ENCODE peak calls at places on chromosomes 16 and 17, in four cellular contexts. One of them, this sample, is unnamed.

GRCh38 chr17:17783825-17784598 is 52.8 kb downstream of the SREBF1 start:
- DNase-seq in choroid plexus epithelial cell: peak; percentile 72
- DNase-seq in cardiac fibroblast: peak; percentile 38
- DNase-seq in NCI-H460: no peak
- DNase-seq in this sample: no peak

GRCh38 chr17:28117304-28117703 is 74.8 kb downstream of the NLK start:
- DNase-seq in choroid plexus epithelial cell: no peak
- DNase-seq in cardiac fibroblast: no peak
- DNase-seq in NCI-H460: no peak
- DNase-seq in this sample: no peak

GRCh38 chr17:28384281-28385036 is 13.0 kb downstream of the SARM1 start:
- DNase-seq in choroid plexus epithelial cell: no peak
- DNase-seq in cardiac fibroblast: no peak
- DNase-seq in NCI-H460: no peak
- DNase-seq in this sample: no peak

GRCh38 chr17:6110592-6110991 is 40.4 kb downstream of the WSCD1 start:
- DNase-seq in choroid plexus epithelial cell: no peak
- DNase-seq in cardiac fibroblast: no peak
- DNase-seq in NCI-H460: no peak
- DNase-seq in this sample: no peak

GRCh38 chr17:1109606-1110523 is 69.9 kb downstream of the ABR start:
- DNase-seq in choroid plexus epithelial cell: peak; percentile 18
- DNase-seq in cardiac fibroblast: no peak
- DNase-seq in NCI-H460: no peak
- DNase-seq in this sample: no peak

GRCh38 chr16:31081428-31082351 is 7.1 kb downstream of the PRSS53 start:
- DNase-seq in choroid plexus epithelial cell: no peak
- DNase-seq in cardiac fibroblast: no peak
- DNase-seq in NCI-H460: no peak
- DNase-seq in this sample: no peak

GRCh38 chr17:78905111-78905510 is 2.1 kb upstream of the CEP295NL start:
- DNase-seq in choroid plexus epithelial cell: no peak
- DNase-seq in cardiac fibroblast: no peak
- DNase-seq in NCI-H460: no peak
- DNase-seq in this sample: no peak

GRCh38 chr17:21676281-21677111 is 15.8 kb upstream of the KCNJ18 start:
- DNase-seq in choroid plexus epithelial cell: no peak
- DNase-seq in cardiac fibroblast: no peak
- DNase-seq in NCI-H460: no peak
- DNase-seq in this sample: no peak

GRCh38 chr17:6654816-6655731 is 3.5 kb downstream of the C17orf100 start:
- DNase-seq in choroid plexus epithelial cell: no peak
- DNase-seq in cardiac fibroblast: no peak
- DNase-seq in NCI-H460: no peak
- DNase-seq in this sample: no peak

GRCh38 chr16:29992371-29992967 is 2.9 kb downstream of the HIRIP3 start:
- DNase-seq in choroid plexus epithelial cell: peak; percentile 93
- DNase-seq in cardiac fibroblast: no peak
- DNase-seq in NCI-H460: no peak
- DNase-seq in this sample: no peak

GRCh38 chr16:83675136-83675535 is 132.6 kb upstream of the HSBP1 start:
- DNase-seq in choroid plexus epithelial cell: peak; percentile 8
- DNase-seq in cardiac fibroblast: no peak
- DNase-seq in NCI-H460: no peak
- DNase-seq in this sample: no peak

GRCh38 chr16:65524231-65524630 is 402.4 kb upstream of the CDH11 start:
- DNase-seq in choroid plexus epithelial cell: no peak
- DNase-seq in cardiac fibroblast: no peak
- DNase-seq in NCI-H460: no peak
- DNase-seq in this sample: no peak

GRCh38 chr17:78391051-78391431 is 12.6 kb downstream of the PGS1 start:
- DNase-seq in choroid plexus epithelial cell: no peak
- DNase-seq in cardiac fibroblast: no peak
- DNase-seq in NCI-H460: no peak
- DNase-seq in this sample: no peak

GRCh38 chr17:81676906-81677305 is 6.7 kb downstream of the ARL16 start:
- DNase-seq in choroid plexus epithelial cell: no peak
- DNase-seq in cardiac fibroblast: no peak
- DNase-seq in NCI-H460: no peak
- DNase-seq in this sample: no peak

GRCh38 chr17:45889579-45889978 is 4.8 kb upstream of the MAPT start:
- DNase-seq in choroid plexus epithelial cell: no peak
- DNase-seq in cardiac fibroblast: no peak
- DNase-seq in NCI-H460: no peak
- DNase-seq in this sample: no peak

GRCh38 chr16:4947722-4948503 is 10.2 kb upstream of the SEC14L5 start:
- DNase-seq in choroid plexus epithelial cell: peak; percentile 17
- DNase-seq in cardiac fibroblast: peak; percentile 10
- DNase-seq in NCI-H460: no peak
- DNase-seq in this sample: no peak

GRCh38 chr16:20303012-20303411 is 24.3 kb downstream of the GP2 start:
- DNase-seq in choroid plexus epithelial cell: no peak
- DNase-seq in cardiac fibroblast: no peak
- DNase-seq in NCI-H460: no peak
- DNase-seq in this sample: no peak

GRCh38 chr17:78947235-78948153 is 22.3 kb upstream of the TIMP2 start:
- DNase-seq in choroid plexus epithelial cell: no peak
- DNase-seq in cardiac fibroblast: no peak
- DNase-seq in NCI-H460: no peak
- DNase-seq in this sample: no peak

GRCh38 chr17:7747586-7747985 is 30.0 kb downstream of the DNAH2 start:
- DNase-seq in choroid plexus epithelial cell: peak; percentile 76
- DNase-seq in cardiac fibroblast: peak; percentile 50
- DNase-seq in NCI-H460: no peak
- DNase-seq in this sample: peak; percentile 23

GRCh38 chr16:35188288-35189155 is 1729.1 kb downstream of the TP53TG3F start:
- DNase-seq in choroid plexus epithelial cell: no peak
- DNase-seq in cardiac fibroblast: no peak
- DNase-seq in NCI-H460: no peak
- DNase-seq in this sample: no peak

GRCh38 chr17:77942111-77942988 is 16.2 kb upstream of the TNRC6C start:
- DNase-seq in choroid plexus epithelial cell: no peak
- DNase-seq in cardiac fibroblast: no peak
- DNase-seq in NCI-H460: no peak
- DNase-seq in this sample: no peak

GRCh38 chr16:6888536-6888935 is 444.1 kb upstream of the RBFOX1 start:
- DNase-seq in choroid plexus epithelial cell: no peak
- DNase-seq in cardiac fibroblast: no peak
- DNase-seq in NCI-H460: no peak
- DNase-seq in this sample: no peak

GRCh38 chr17:57853695-57854094 is 3.9 kb upstream of the MRPS23 start:
- DNase-seq in choroid plexus epithelial cell: no peak
- DNase-seq in cardiac fibroblast: no peak
- DNase-seq in NCI-H460: no peak
- DNase-seq in this sample: no peak

GRCh38 chr17:56247816-56248215 is 94.5 kb downstream of the ANKFN1 start:
- DNase-seq in choroid plexus epithelial cell: no peak
- DNase-seq in cardiac fibroblast: no peak
- DNase-seq in NCI-H460: no peak
- DNase-seq in this sample: no peak

GRCh38 chr17:45096141-45096540 is 35.0 kb downstream of the NMT1 start:
- DNase-seq in choroid plexus epithelial cell: peak; percentile 58
- DNase-seq in cardiac fibroblast: peak; percentile 50
- DNase-seq in NCI-H460: no peak
- DNase-seq in this sample: no peak

GRCh38 chr16:85028638-85029412 is 1.2 kb downstream of the KIAA0513 start:
- DNase-seq in choroid plexus epithelial cell: no peak
- DNase-seq in cardiac fibroblast: peak; percentile 80
- DNase-seq in NCI-H460: no peak
- DNase-seq in this sample: no peak

This sample was measured in AG04450.